ENCODE peak calls at places on chromosomes 3 and 15, in ten cellular contexts. L, A, E, S, X, U, J, H, M and F are unnamed samples.
A peak's percentile ranks its signal among the peaks of the same experiment; 100 is the strongest.

GRCh38 chr3:16528111-16528510 is 14.6 kb upstream of the RFTN1 start:
- DNase-seq in L (peak; percentile 60), A (no peak), E (no peak), S (no peak), X (no peak), U (no peak), J (no peak), H (no peak), M (no peak), F (no peak)

GRCh38 chr3:66411436-66411835 is 89.4 kb downstream of the LRIG1 start:
- DNase-seq in L (peak; percentile 63), A (no peak), E (no peak), S (no peak), X (peak; percentile 53), U (no peak), J (no peak), H (no peak), M (no peak), F (no peak)

GRCh38 chr3:188711898-188712256 is 459.9 kb upstream of the TPRG1 start:
- DNase-seq in L (no peak), A (no peak), E (no peak), S (no peak), X (no peak), U (no peak), J (no peak), H (no peak), M (peak; percentile 8), F (no peak)

GRCh38 chr3:150635526-150635925 is 32.4 kb downstream of the SELENOT start:
- DNase-seq in L (no peak), A (no peak), E (no peak), S (no peak), X (no peak), U (no peak), J (no peak), H (no peak), M (no peak), F (no peak)

GRCh38 chr3:150771600-150771999 is 8.6 kb upstream of the SIAH2 start:
- DNase-seq in L (no peak), A (no peak), E (no peak), S (no peak), X (no peak), U (no peak), J (no peak), H (no peak), M (no peak), F (no peak)

GRCh38 chr3:172710709-172711456 is at the start of gene NCEH1:
- DNase-seq in L (peak; percentile 89), A (peak; percentile 99), E (peak; percentile 91), S (peak; percentile 93), X (peak; percentile 98), U (peak; percentile 92), J (peak; percentile 95), H (peak; percentile 81), M (peak; percentile 96), F (peak; percentile 86)

GRCh38 chr3:118818386-118818785 is 216.3 kb downstream of the IGSF11 start:
- DNase-seq in L (no peak), A (peak; percentile 60), E (no peak), S (no peak), X (peak; percentile 66), U (no peak), J (no peak), H (no peak), M (no peak), F (no peak)

GRCh38 chr3:63279442-63279841 is 1.3 kb downstream of the SYNPR start:
- DNase-seq in L (no peak), A (no peak), E (no peak), S (no peak), X (no peak), U (no peak), J (no peak), H (no peak), M (no peak), F (no peak)

GRCh38 chr15:63981596-63982320 is 64.5 kb downstream of the DAPK2 start:
- DNase-seq in L (no peak), A (no peak), E (no peak), S (no peak), X (no peak), U (no peak), J (no peak), H (no peak), M (no peak), F (no peak)

GRCh38 chr15:63985221-63986184 is 60.8 kb downstream of the DAPK2 start:
- DNase-seq in L (peak; percentile 94), A (no peak), E (no peak), S (no peak), X (peak; percentile 29), U (no peak), J (peak; percentile 48), H (peak; percentile 17), M (no peak), F (no peak)

GRCh38 chr15:63984331-63984730 is 62.0 kb downstream of the DAPK2 start:
- DNase-seq in L (no peak), A (no peak), E (no peak), S (no peak), X (no peak), U (no peak), J (no peak), H (no peak), M (no peak), F (no peak)

GRCh38 chr15:63982381-63982854 is 63.9 kb downstream of the DAPK2 start:
- DNase-seq in L (peak; percentile 82), A (no peak), E (no peak), S (peak; percentile 2), X (no peak), U (no peak), J (no peak), H (no peak), M (no peak), F (no peak)

GRCh38 chr15:63983071-63983711 is 63.1 kb downstream of the DAPK2 start:
- DNase-seq in L (no peak), A (no peak), E (no peak), S (no peak), X (no peak), U (no peak), J (no peak), H (no peak), M (no peak), F (no peak)
- TF ChIP-seq CTCF in L (peak; percentile 31), A (peak; percentile 35), E (no peak), S (no peak), X (no peak), U (no peak), J (peak; percentile 16), H (no peak), M (peak; percentile 68), F (no peak)

GRCh38 chr15:38307251-38307650 is 54.6 kb downstream of the SPRED1 start:
- DNase-seq in L (no peak), A (no peak), E (no peak), S (no peak), X (no peak), U (no peak), J (no peak), H (no peak), M (no peak), F (no peak)
- TF ChIP-seq CTCF in L (no peak), A (no peak), E (no peak), S (no peak), X (no peak), U (no peak), J (no peak), H (no peak), M (no peak), F (no peak)

GRCh38 chr3:62110801-62111200 is 262.5 kb downstream of the FEZF2 start:
- DNase-seq in L (no peak), A (no peak), E (no peak), S (no peak), X (peak; percentile 59), U (no peak), J (no peak), H (no peak), M (no peak), F (no peak)

GRCh38 chr3:62113092-62113491 is 260.3 kb downstream of the FEZF2 start:
- DNase-seq in L (no peak), A (no peak), E (no peak), S (no peak), X (no peak), U (no peak), J (no peak), H (no peak), M (no peak), F (no peak)

DNA sequence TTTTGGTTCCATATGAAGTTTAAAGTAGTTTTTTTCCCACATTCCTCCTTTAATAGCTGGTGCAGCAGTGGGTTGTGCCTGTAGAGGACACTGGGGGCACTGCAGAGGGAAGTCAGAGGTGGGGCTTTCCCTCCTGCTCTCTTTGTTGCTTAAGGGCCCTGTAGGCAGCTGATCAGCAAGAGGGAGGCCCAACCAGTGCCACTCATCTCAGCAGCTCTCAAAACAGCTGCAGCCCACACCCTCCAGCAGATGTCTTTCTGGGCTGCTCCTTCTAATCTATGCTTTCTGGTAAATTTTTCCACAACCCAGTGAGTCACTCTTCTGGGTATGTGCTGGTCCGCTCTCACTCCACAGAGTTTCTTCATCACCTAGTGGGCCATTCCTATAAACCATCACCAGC is 263.8 kb downstream of the FEZF2 start:
- DNase-seq in L (no peak), A (no peak), E (peak; percentile 20), S (no peak), X (peak; percentile 96), U (no peak), J (no peak), H (no peak), M (peak; percentile 96), F (no peak)
- TF ChIP-seq CTCF in L (peak; percentile 33), A (no peak), E (no peak), S (no peak), X (peak; percentile 59), U (no peak), J (peak; percentile 58), H (no peak), M (peak; percentile 56), F (no peak)

GRCh38 chr3:125232394-125232793 is 19.8 kb upstream of the SLC12A8 start:
- DNase-seq in L (no peak), A (no peak), E (no peak), S (no peak), X (no peak), U (no peak), J (no peak), H (no peak), M (no peak), F (no peak)

GRCh38 chr3:125229707-125230106 is 17.2 kb upstream of the SLC12A8 start:
- DNase-seq in L (no peak), A (no peak), E (no peak), S (no peak), X (no peak), U (no peak), J (no peak), H (no peak), M (no peak), F (no peak)

GRCh38 chr3:125234831-125235230 is 22.3 kb upstream of the SLC12A8 start:
- DNase-seq in L (no peak), A (no peak), E (no peak), S (no peak), X (no peak), U (no peak), J (no peak), H (no peak), M (no peak), F (no peak)

GRCh38 chr3:125231895-125232294 is 19.3 kb upstream of the SLC12A8 start:
- DNase-seq in L (no peak), A (peak; percentile 16), E (no peak), S (no peak), X (peak; percentile 90), U (no peak), J (no peak), H (no peak), M (peak; percentile 17), F (no peak)

DNA sequence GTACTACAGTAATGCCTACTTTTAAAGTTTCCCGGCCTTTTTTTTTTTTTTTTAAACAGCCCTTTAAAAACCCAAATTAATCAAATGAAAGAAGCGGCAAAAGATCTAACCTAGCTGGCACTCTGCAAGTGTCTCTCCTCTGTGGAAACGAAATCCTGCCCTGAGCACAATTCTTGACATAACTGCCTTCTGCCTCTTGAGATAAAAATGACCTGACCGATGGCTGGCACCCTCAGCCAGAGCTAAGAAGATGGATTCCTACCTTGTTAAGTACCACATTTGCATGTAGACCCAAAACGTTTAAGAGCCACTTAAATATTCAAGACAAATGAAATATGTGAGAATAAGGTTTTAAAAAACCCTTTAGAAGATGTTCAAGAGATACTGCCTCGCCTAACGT is 16.6 kb upstream of the SLC12A8 start:
- DNase-seq in L (no peak), A (no peak), E (no peak), S (no peak), X (no peak), U (no peak), J (peak; percentile 69), H (no peak), M (no peak), F (no peak)
- TF ChIP-seq CTCF in L (no peak), A (no peak), E (no peak), S (no peak), X (no peak), U (no peak), J (no peak), H (no peak), M (no peak), F (no peak)